ENCODE peak calls at places on chromosome 14, in six cellular contexts. One of them, this sample, is unnamed.
A peak's percentile ranks its signal among the peaks of the same experiment; 100 is the strongest.

GRCh38 chr14:104253901-104254353 is 115.5 kb downstream of the KIF26A start:
- DNase-seq in ovary: peak; percentile 6
- DNase-seq in CD8-positive, alpha-beta T cell: no peak
- DNase-seq in AG04450: no peak
- DNase-seq in Peyer's patch: peak; percentile 29
- DNase-seq in GM23248: no peak
- DNase-seq in this sample: no peak

GRCh38 chr14:50397461-50398196 is 948 bp upstream of the CDKL1 start:
- DNase-seq in ovary: peak; percentile 43
- DNase-seq in CD8-positive, alpha-beta T cell: no peak
- DNase-seq in AG04450: no peak
- DNase-seq in Peyer's patch: peak; percentile 53
- DNase-seq in GM23248: peak; percentile 63
- DNase-seq in this sample: no peak

GRCh38 chr14:49615776-49616175 is 4.7 kb downstream of the RPL36AL start:
- DNase-seq in ovary: no peak
- DNase-seq in CD8-positive, alpha-beta T cell: no peak
- DNase-seq in AG04450: no peak
- DNase-seq in Peyer's patch: no peak
- DNase-seq in GM23248: no peak
- DNase-seq in this sample: no peak

GRCh38 chr14:103517172-103517566 is 5.5 kb downstream of the CKB start:
- DNase-seq in ovary: peak; percentile 35
- DNase-seq in CD8-positive, alpha-beta T cell: no peak
- DNase-seq in AG04450: no peak
- DNase-seq in Peyer's patch: no peak
- DNase-seq in GM23248: no peak
- DNase-seq in this sample: no peak

GRCh38 chr14:93018401-93018800 is 95.5 kb downstream of the CHGA start:
- DNase-seq in ovary: no peak
- DNase-seq in CD8-positive, alpha-beta T cell: no peak
- DNase-seq in AG04450: no peak
- DNase-seq in Peyer's patch: no peak
- DNase-seq in GM23248: peak; percentile 44
- DNase-seq in this sample: no peak

GRCh38 chr14:29242755-29243340 is 476.3 kb downstream of the FOXG1 start:
- DNase-seq in ovary: no peak
- DNase-seq in CD8-positive, alpha-beta T cell: no peak
- DNase-seq in AG04450: no peak
- DNase-seq in Peyer's patch: no peak
- DNase-seq in GM23248: peak; percentile 62
- DNase-seq in this sample: no peak

GRCh38 chr14:55556929-55557623 is 22.9 kb upstream of the KTN1 start:
- DNase-seq in ovary: peak; percentile 48
- DNase-seq in CD8-positive, alpha-beta T cell: no peak
- DNase-seq in AG04450: peak; percentile 67
- DNase-seq in Peyer's patch: peak; percentile 49
- DNase-seq in GM23248: peak; percentile 87
- DNase-seq in this sample: peak; percentile 91

GRCh38 chr14:62185078-62185477 is 422.9 kb downstream of the SNAPC1 start:
- DNase-seq in ovary: no peak
- DNase-seq in CD8-positive, alpha-beta T cell: no peak
- DNase-seq in AG04450: no peak
- DNase-seq in Peyer's patch: no peak
- DNase-seq in GM23248: no peak
- DNase-seq in this sample: no peak

GRCh38 chr14:22231022-22231421 is 358.0 kb downstream of the DAD1 start:
- DNase-seq in ovary: no peak
- DNase-seq in CD8-positive, alpha-beta T cell: peak; percentile 25
- DNase-seq in AG04450: no peak
- DNase-seq in Peyer's patch: peak; percentile 56
- DNase-seq in GM23248: no peak
- DNase-seq in this sample: no peak

GRCh38 chr14:104130974-104131651 is 7.3 kb upstream of the KIF26A start:
- DNase-seq in ovary: peak; percentile 41
- DNase-seq in CD8-positive, alpha-beta T cell: no peak
- DNase-seq in AG04450: no peak
- DNase-seq in Peyer's patch: peak; percentile 77
- DNase-seq in GM23248: peak; percentile 63
- DNase-seq in this sample: no peak

GRCh38 chr14:68684466-68685418 is 108.1 kb downstream of the ZFP36L1 start:
- DNase-seq in ovary: peak; percentile 18
- DNase-seq in CD8-positive, alpha-beta T cell: no peak
- DNase-seq in AG04450: no peak
- DNase-seq in Peyer's patch: peak; percentile 47
- DNase-seq in GM23248: peak; percentile 34
- DNase-seq in this sample: no peak
- H3K4me3 ChIP-seq in ovary: no peak overlapping the region
- H3K4me3 ChIP-seq in CD8-positive, alpha-beta T cell: no peak overlapping the region
- H3K4me3 ChIP-seq in AG04450: no peak overlapping the region
- H3K4me3 ChIP-seq in Peyer's patch: no peak overlapping the region
- H3K4me3 ChIP-seq in GM23248: no peak overlapping the region
- H3K4me3 ChIP-seq in this sample: no peak overlapping the region

GRCh38 chr14:101723061-101723595 is 38.4 kb upstream of the PPP2R5C start:
- DNase-seq in ovary: no peak
- DNase-seq in CD8-positive, alpha-beta T cell: no peak
- DNase-seq in AG04450: no peak
- DNase-seq in Peyer's patch: no peak
- DNase-seq in GM23248: no peak
- DNase-seq in this sample: no peak

GRCh38 chr14:101719708-101720107 is 41.8 kb upstream of the PPP2R5C start:
- DNase-seq in ovary: no peak
- DNase-seq in CD8-positive, alpha-beta T cell: no peak
- DNase-seq in AG04450: no peak
- DNase-seq in Peyer's patch: no peak
- DNase-seq in GM23248: no peak
- DNase-seq in this sample: no peak

GRCh38 chr14:101719045-101719645 is 42.4 kb upstream of the PPP2R5C start:
- DNase-seq in ovary: no peak
- DNase-seq in CD8-positive, alpha-beta T cell: no peak
- DNase-seq in AG04450: no peak
- DNase-seq in Peyer's patch: no peak
- DNase-seq in GM23248: no peak
- DNase-seq in this sample: no peak

GRCh38 chr14:101721951-101722661 is 39.4 kb upstream of the PPP2R5C start:
- DNase-seq in ovary: no peak
- DNase-seq in CD8-positive, alpha-beta T cell: peak; percentile 91
- DNase-seq in AG04450: no peak
- DNase-seq in Peyer's patch: peak; percentile 91
- DNase-seq in GM23248: peak; percentile 75
- DNase-seq in this sample: no peak

GRCh38 chr14:101721111-101721510 is 40.4 kb upstream of the PPP2R5C start:
- DNase-seq in ovary: no peak
- DNase-seq in CD8-positive, alpha-beta T cell: no peak
- DNase-seq in AG04450: no peak
- DNase-seq in Peyer's patch: no peak
- DNase-seq in GM23248: no peak
- DNase-seq in this sample: no peak
- H3K4me3 ChIP-seq in ovary: no peak overlapping the region
- H3K4me3 ChIP-seq in CD8-positive, alpha-beta T cell: no peak overlapping the region
- H3K4me3 ChIP-seq in AG04450: no peak overlapping the region
- H3K4me3 ChIP-seq in Peyer's patch: no peak overlapping the region
- H3K4me3 ChIP-seq in GM23248: no peak overlapping the region
- H3K4me3 ChIP-seq in this sample: no peak overlapping the region

GRCh38 chr14:24270537-24271133 is 762 bp downstream of the RABGGTA start:
- DNase-seq in ovary: no peak
- DNase-seq in CD8-positive, alpha-beta T cell: no peak
- DNase-seq in AG04450: no peak
- DNase-seq in Peyer's patch: peak; percentile 54
- DNase-seq in GM23248: peak; percentile 55
- DNase-seq in this sample: no peak
- H3K4me3 ChIP-seq in ovary: peak overlapping the region; percentile 73
- H3K4me3 ChIP-seq in CD8-positive, alpha-beta T cell: peak overlapping the region; percentile 81
- H3K4me3 ChIP-seq in AG04450: peak overlapping the region; percentile 88
- H3K4me3 ChIP-seq in Peyer's patch: peak overlapping the region; percentile 99
- H3K4me3 ChIP-seq in GM23248: peak overlapping the region; percentile 88
- H3K4me3 ChIP-seq in this sample: peak overlapping the region; percentile 93

GRCh38 chr14:81511110-81511900 is 22.3 kb downstream of the SEL1L start:
- DNase-seq in ovary: no peak
- DNase-seq in CD8-positive, alpha-beta T cell: no peak
- DNase-seq in AG04450: no peak
- DNase-seq in Peyer's patch: no peak
- DNase-seq in GM23248: no peak
- DNase-seq in this sample: no peak

GRCh38 chr14:81506512-81506911 is 27.1 kb downstream of the SEL1L start:
- DNase-seq in ovary: no peak
- DNase-seq in CD8-positive, alpha-beta T cell: no peak
- DNase-seq in AG04450: no peak
- DNase-seq in Peyer's patch: no peak
- DNase-seq in GM23248: no peak
- DNase-seq in this sample: no peak

GRCh38 chr14:81504864-81505263 is 28.8 kb downstream of the SEL1L start:
- DNase-seq in ovary: no peak
- DNase-seq in CD8-positive, alpha-beta T cell: no peak
- DNase-seq in AG04450: no peak
- DNase-seq in Peyer's patch: no peak
- DNase-seq in GM23248: no peak
- DNase-seq in this sample: no peak

GRCh38 chr14:81509838-81510452 is 23.7 kb downstream of the SEL1L start:
- DNase-seq in ovary: no peak
- DNase-seq in CD8-positive, alpha-beta T cell: no peak
- DNase-seq in AG04450: no peak
- DNase-seq in Peyer's patch: no peak
- DNase-seq in GM23248: peak; percentile 25
- DNase-seq in this sample: peak; percentile 4

DNA sequence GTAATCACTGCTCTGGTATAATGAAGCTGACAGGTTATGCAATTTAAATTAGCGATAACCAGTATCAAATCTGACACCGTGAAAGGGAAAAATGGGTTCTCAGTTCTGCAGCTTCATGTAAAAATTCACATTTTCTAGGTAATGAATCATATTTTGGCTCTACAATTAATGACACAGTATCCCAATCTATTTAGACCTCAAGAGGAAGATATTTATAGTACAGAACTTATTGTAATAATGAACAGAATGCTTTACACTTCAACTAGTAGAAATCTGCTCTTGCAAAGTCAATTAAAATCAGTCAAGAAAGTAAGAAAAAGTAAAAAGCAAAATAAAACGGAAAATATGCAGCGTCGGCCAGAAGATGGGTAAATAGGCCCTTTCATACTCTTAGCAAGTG is 24.3 kb downstream of the SEL1L start:
- DNase-seq in ovary: no peak
- DNase-seq in CD8-positive, alpha-beta T cell: no peak
- DNase-seq in AG04450: no peak
- DNase-seq in Peyer's patch: no peak
- DNase-seq in GM23248: no peak
- DNase-seq in this sample: no peak
- H3K4me3 ChIP-seq in ovary: no peak overlapping the region
- H3K4me3 ChIP-seq in CD8-positive, alpha-beta T cell: no peak overlapping the region
- H3K4me3 ChIP-seq in AG04450: no peak overlapping the region
- H3K4me3 ChIP-seq in Peyer's patch: no peak overlapping the region
- H3K4me3 ChIP-seq in GM23248: no peak overlapping the region
- H3K4me3 ChIP-seq in this sample: no peak overlapping the region

DNA sequence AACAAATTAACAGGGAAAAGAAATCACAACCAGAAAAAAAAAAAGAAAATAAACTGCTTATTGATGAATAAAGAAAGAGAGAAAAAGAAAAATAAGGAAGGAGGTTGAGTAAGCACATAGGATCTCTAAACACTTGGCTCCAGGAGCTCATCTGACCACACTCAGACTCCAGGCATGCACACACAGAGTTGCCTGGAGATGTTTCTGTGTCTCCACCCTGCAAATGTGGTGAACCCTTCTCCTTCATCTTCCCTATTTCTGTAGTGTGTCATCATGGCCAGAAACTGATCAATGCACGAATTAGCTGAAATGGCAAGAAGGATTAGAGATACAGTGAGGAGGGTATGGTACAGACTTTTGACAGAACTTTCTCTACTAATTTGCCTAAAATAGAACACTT is 20.2 kb downstream of the OR4N2 start:
- DNase-seq in ovary: no peak
- DNase-seq in CD8-positive, alpha-beta T cell: no peak
- DNase-seq in AG04450: no peak
- DNase-seq in Peyer's patch: no peak
- DNase-seq in GM23248: peak; percentile 35
- DNase-seq in this sample: no peak
- H3K4me3 ChIP-seq in ovary: no peak overlapping the region
- H3K4me3 ChIP-seq in CD8-positive, alpha-beta T cell: no peak overlapping the region
- H3K4me3 ChIP-seq in AG04450: no peak overlapping the region
- H3K4me3 ChIP-seq in Peyer's patch: no peak overlapping the region
- H3K4me3 ChIP-seq in GM23248: no peak overlapping the region
- H3K4me3 ChIP-seq in this sample: no peak overlapping the region

GRCh38 chr14:52268191-52269061 is 928 bp downstream of the PTGDR start:
- DNase-seq in ovary: no peak
- DNase-seq in CD8-positive, alpha-beta T cell: peak; percentile 38
- DNase-seq in AG04450: no peak
- DNase-seq in Peyer's patch: no peak
- DNase-seq in GM23248: peak; percentile 61
- DNase-seq in this sample: no peak
- H3K4me3 ChIP-seq in ovary: peak overlapping the region; percentile 47
- H3K4me3 ChIP-seq in CD8-positive, alpha-beta T cell: peak overlapping the region; percentile 61
- H3K4me3 ChIP-seq in AG04450: peak overlapping the region; percentile 38
- H3K4me3 ChIP-seq in Peyer's patch: peak overlapping the region; percentile 38
- H3K4me3 ChIP-seq in GM23248: peak overlapping the region; percentile 69
- H3K4me3 ChIP-seq in this sample: peak overlapping the region; percentile 43

GRCh38 chr14:91264151-91265150 is 19.9 kb upstream of the GPR68 start:
- DNase-seq in ovary: no peak
- DNase-seq in CD8-positive, alpha-beta T cell: no peak
- DNase-seq in AG04450: no peak
- DNase-seq in Peyer's patch: no peak
- DNase-seq in GM23248: peak; percentile 59
- DNase-seq in this sample: no peak
- H3K4me3 ChIP-seq in ovary: peak overlapping the region; percentile 30
- H3K4me3 ChIP-seq in CD8-positive, alpha-beta T cell: no peak overlapping the region
- H3K4me3 ChIP-seq in AG04450: peak overlapping the region; percentile 29
- H3K4me3 ChIP-seq in Peyer's patch: peak overlapping the region; percentile 29
- H3K4me3 ChIP-seq in GM23248: peak overlapping the region; percentile 70
- H3K4me3 ChIP-seq in this sample: peak overlapping the region; percentile 31

DNA sequence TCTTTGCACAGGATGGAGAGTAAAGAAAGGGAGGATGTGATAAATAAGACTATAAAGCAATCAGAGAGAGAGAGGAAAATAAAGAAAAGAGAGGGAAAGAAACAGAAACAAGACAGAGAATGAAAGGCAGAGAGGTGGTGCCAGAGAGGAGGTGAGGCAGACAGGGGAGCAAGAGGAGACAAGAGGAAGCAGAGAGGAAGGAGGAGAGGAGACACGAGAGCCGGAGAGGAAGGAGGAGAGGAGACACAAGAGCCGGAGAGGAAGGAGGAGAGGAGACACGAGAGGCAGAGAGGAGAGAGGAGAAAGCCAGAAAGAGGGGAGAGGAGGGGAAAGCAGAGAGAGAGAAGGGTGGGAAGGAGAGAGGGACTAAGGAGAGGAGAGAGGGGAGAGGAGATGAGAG is 125.2 kb downstream of the PAPOLA start:
- DNase-seq in ovary: no peak
- DNase-seq in CD8-positive, alpha-beta T cell: no peak
- DNase-seq in AG04450: no peak
- DNase-seq in Peyer's patch: no peak
- DNase-seq in GM23248: no peak
- DNase-seq in this sample: no peak
- H3K4me3 ChIP-seq in ovary: no peak overlapping the region
- H3K4me3 ChIP-seq in CD8-positive, alpha-beta T cell: no peak overlapping the region
- H3K4me3 ChIP-seq in AG04450: no peak overlapping the region
- H3K4me3 ChIP-seq in Peyer's patch: no peak overlapping the region
- H3K4me3 ChIP-seq in GM23248: no peak overlapping the region
- H3K4me3 ChIP-seq in this sample: no peak overlapping the region

GRCh38 chr14:94406910-94407309 is 18.5 kb upstream of the SERPINA1 start:
- DNase-seq in ovary: no peak
- DNase-seq in CD8-positive, alpha-beta T cell: no peak
- DNase-seq in AG04450: no peak
- DNase-seq in Peyer's patch: no peak
- DNase-seq in GM23248: no peak
- DNase-seq in this sample: no peak
- H3K4me3 ChIP-seq in ovary: no peak overlapping the region
- H3K4me3 ChIP-seq in CD8-positive, alpha-beta T cell: no peak overlapping the region
- H3K4me3 ChIP-seq in AG04450: no peak overlapping the region
- H3K4me3 ChIP-seq in Peyer's patch: no peak overlapping the region
- H3K4me3 ChIP-seq in GM23248: no peak overlapping the region
- H3K4me3 ChIP-seq in this sample: no peak overlapping the region

This sample was measured in skeletal muscle cell.